ENCODE peak calls at places on chromosomes 16 and 17, in five cellular contexts. N is uterus, S is SK-N-SH, G is left ventricle myocardium inferior, M is right cardiac atrium. T is an unnamed sample. For H3K4me1, the result is how much of the 10 kb centered on the place peaks cover.

GRCh38 chr17:48908853-48909394 is 717 bp downstream of the UBE2Z start:
- DNase-seq in N (peak), S (peak), G (peak), M (peak), T (no peak)

GRCh38 chr16:200388-200787 is 20.1 kb downstream of the HBQ1 start:
- DNase-seq in N (no peak), S (no peak), G (no peak), M (no peak), T (no peak)

GRCh38 chr16:80034948-80035700 is 434.6 kb upstream of the MAF start:
- DNase-seq in N (no peak), S (no peak), G (no peak), M (no peak), T (no peak)

GRCh38 chr17:17713839-17714238 is 32.6 kb downstream of the RAI1 start:
- DNase-seq in N (no peak), S (no peak), G (peak), M (peak), T (no peak)

GRCh38 chr17:48392836-48393235 is 37.2 kb downstream of the SKAP1 start:
- DNase-seq in N (no peak), S (no peak), G (no peak), M (no peak), T (no peak)

GRCh38 chr16:67917852-67918236 is 13.8 kb downstream of the CTRL start:
- DNase-seq in N (no peak), S (no peak), G (no peak), M (no peak), T (no peak)

GRCh38 chr17:6110592-6110991 is 40.4 kb downstream of the WSCD1 start:
- DNase-seq in N (no peak), S (no peak), G (no peak), M (no peak), T (no peak)

GRCh38 chr17:62062313-62062712 is 2.8 kb downstream of the MED13 start:
- DNase-seq in N (no peak), S (no peak), G (no peak), M (no peak), T (no peak)

GRCh38 chr16:80806957-80807356 is 2.6 kb upstream of the CDYL2 start:
- DNase-seq in N (no peak), S (no peak), G (no peak), M (no peak), T (no peak)

GRCh38 chr17:5769936-5770335 is 185.6 kb upstream of the NLRP1 start:
- DNase-seq in N (no peak), S (no peak), G (no peak), M (no peak), T (no peak)

GRCh38 chr16:23952128-23953041 is 116.6 kb downstream of the PRKCB start:
- DNase-seq in N (peak), S (peak), G (no peak), M (peak), T (no peak)

GRCh38 chr17:82028966-82029365 is 2.5 kb upstream of the RAC3 start:
- DNase-seq in N (no peak), S (no peak), G (no peak), M (no peak), T (no peak)

GRCh38 chr17:49439673-49440571 is 25.2 kb upstream of the PHB1 start:
- DNase-seq in N (no peak), S (no peak), G (no peak), M (no peak), T (no peak)

GRCh38 chr16:66735891-66736290 is 15.5 kb downstream of the DYNC1LI2 start:
- DNase-seq in N (no peak), S (no peak), G (no peak), M (no peak), T (no peak)

GRCh38 chr16:85515830-85516397 is 97.2 kb upstream of the GSE1 start:
- DNase-seq in N (no peak), S (peak), G (no peak), M (no peak), T (no peak)

GRCh38 chr17:81958633-81959342 is 2.2 kb downstream of the NOTUM start:
- DNase-seq in N (no peak), S (no peak), G (no peak), M (peak), T (no peak)

GRCh38 chr16:63618896-63619295 is 1503.0 kb downstream of the CDH11 start:
- DNase-seq in N (no peak), S (no peak), G (no peak), M (no peak), T (no peak)

GRCh38 chr17:34892864-34893263 is 68.4 kb downstream of the CCT6B start:
- DNase-seq in N (no peak), S (peak), G (no peak), M (no peak), T (no peak)

GRCh38 chr16:31700200-31700529 is 172.5 kb downstream of the AHSP start:
- DNase-seq in N (no peak), S (peak), G (no peak), M (no peak), T (no peak)

GRCh38 chr16:83116274-83116892 is 489.6 kb downstream of the CDH13 start:
- DNase-seq in N (no peak), S (no peak), G (no peak), M (no peak), T (no peak)

GRCh38 chr16:67022531-67023214 is 6.3 kb upstream of the CBFB start:
- DNase-seq in N (no peak), S (no peak), G (no peak), M (no peak), T (no peak)

GRCh38 chr16:24850289-24850931 is 4.6 kb downstream of the SLC5A11 start:
- DNase-seq in N (no peak), S (no peak), G (no peak), M (no peak), T (no peak)

GRCh38 chr17:5759501-5759925 is 175.2 kb upstream of the NLRP1 start:
- DNase-seq in N (no peak), S (no peak), G (no peak), M (no peak), T (no peak)

GRCh38 chr17:63480826-63481487 is 4.1 kb downstream of the ACE start:
- DNase-seq in N (no peak), S (peak), G (no peak), M (peak), T (no peak)

DNA sequence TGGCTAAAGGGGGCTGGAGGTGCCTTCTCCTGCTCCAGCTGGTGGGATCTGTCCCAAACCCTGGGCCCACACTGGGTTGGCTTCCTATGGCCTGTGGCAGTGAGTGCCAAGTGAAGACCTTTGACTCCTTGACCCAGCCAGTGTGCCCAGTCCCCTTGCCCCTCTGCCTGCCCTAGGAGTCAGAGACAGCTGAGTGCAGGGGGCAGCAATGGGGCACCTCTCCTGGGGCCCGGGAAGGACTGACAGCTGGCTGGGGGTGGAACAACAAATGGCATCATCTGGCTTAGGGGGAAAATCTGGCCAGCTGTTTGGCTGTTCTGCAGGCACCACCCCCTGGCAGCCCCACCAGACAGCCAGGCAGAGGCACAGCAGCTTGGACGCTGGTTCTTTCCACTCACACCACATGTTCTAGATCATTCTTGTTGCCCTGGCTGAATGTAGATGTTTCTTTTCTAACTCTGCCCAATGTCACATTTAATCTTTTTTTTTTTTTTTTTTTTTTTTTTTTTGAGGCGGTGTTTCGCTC is 1.9 kb upstream of the SLC4A1 start:
- DNase-seq in N (no peak), S (peak), G (no peak), M (no peak), T (no peak)
- H3K4me1 ChIP-seq in N (under half), S (under half), G (under half), M (under half), T (under half)

GRCh38 chr17:57366558-57367351 is 110.4 kb downstream of the MSI2 start:
- DNase-seq in N (no peak), S (no peak), G (peak), M (peak), T (no peak)

GRCh38 chr17:57365420-57365819 is 109.1 kb downstream of the MSI2 start:
- DNase-seq in N (peak), S (no peak), G (no peak), M (peak), T (no peak)

GRCh38 chr17:57363998-57364645 is 107.8 kb downstream of the MSI2 start:
- DNase-seq in N (no peak), S (peak), G (no peak), M (no peak), T (no peak)

GRCh38 chr17:57363580-57363979 is 107.3 kb downstream of the MSI2 start:
- DNase-seq in N (no peak), S (no peak), G (no peak), M (no peak), T (no peak)

DNA sequence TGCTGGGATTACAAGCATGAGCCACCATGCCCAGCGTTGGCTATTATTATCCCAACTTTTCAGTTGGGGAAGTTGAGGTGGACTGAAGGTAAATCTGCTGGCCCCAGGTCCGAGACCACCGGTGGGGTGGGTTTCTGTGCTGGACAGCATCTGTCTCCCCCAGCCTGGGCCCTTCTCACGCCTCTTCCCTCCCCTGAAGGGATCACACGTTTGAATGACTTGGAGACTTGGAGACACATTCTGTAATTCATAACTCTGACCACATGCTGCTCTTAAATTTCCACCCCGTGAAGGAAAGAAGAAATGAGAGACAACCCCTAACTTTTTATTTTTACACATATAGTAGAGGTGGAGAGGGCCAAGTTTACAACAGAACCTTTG is 109.8 kb downstream of the MSI2 start:
- DNase-seq in N (no peak), S (no peak), G (no peak), M (no peak), T (no peak)
- H3K4me1 ChIP-seq in N (under half), S (half or more), G (half or more), M (under half), T (under half)

DNA sequence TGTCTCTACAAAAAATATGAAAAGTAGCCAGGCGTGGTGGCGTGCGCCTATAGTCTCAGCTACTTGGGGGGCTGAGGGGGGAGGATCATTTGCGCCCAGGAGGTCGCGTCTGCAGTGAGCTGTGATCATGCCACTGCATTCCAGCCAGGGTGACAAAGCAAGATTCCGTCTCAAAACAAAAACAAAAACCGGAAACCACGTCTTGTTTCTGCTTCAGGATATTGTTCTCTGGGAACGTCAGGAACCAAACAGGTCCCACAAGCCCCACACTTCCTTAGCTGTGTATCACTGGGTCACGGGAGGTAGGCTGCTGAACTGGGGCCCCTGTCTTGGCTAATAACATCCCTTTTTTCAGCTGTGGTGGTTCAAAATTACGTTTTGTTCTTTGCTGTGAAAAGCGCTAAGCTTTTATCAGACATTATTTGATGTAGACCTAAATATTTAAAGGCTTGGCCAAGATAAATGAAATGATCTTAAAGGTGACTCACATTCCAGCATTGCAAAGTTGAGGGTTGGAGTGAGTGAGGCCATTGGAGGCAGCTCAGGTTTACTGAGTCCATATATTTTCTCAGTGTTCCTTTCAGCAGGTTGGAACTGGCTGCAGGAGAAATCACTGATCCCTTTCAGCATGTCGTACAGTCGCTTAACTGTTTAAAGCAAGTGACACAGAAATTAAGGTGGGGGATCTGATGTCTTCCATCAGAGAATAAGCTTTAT is 16.4 kb upstream of the SEC14L1 start:
- DNase-seq in N (no peak), S (no peak), G (peak), M (peak), T (no peak)
- H3K4me1 ChIP-seq in N (under half), S (under half), G (half or more), M (under half), T (under half)

DNA sequence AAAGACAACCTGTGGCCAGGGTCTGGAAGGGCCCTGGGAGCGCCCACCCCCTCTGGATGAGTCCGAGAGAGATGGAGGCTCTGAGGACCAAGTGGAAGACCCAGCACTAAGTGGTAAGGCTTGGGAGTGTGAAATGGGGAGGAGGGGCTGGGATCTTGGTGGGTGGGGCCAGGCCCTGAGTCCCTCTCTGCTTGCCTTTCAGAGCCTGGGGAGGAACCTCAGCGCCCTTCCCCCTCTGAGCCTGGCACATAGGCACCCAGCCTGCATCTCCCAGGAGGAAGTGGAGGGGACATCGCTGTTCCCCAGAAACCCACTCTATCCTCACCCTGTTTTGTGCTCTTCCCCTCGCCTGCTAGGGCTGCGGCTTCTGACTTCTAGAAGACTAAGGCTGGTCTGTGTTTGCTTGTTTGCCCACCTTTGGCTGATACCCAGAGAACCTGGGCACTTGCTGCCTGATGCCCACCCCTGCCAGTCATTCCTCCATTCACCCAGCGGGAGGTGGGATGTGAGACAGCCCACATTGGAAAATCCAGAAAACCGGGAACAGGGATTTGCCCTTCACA is 1.2 kb upstream of the STARD3 start:
- DNase-seq in N (no peak), S (no peak), G (no peak), M (peak), T (no peak)
- H3K4me1 ChIP-seq in N (under half), S (under half), G (half or more), M (under half), T (half or more)

GRCh38 chr16:12093902-12094301 is 117.4 kb downstream of the SNX29 start:
- DNase-seq in N (no peak), S (no peak), G (no peak), M (no peak), T (no peak)
- H3K4me1 ChIP-seq in N (under half), S (under half), G (half or more), M (under half), T (half or more)

DNA sequence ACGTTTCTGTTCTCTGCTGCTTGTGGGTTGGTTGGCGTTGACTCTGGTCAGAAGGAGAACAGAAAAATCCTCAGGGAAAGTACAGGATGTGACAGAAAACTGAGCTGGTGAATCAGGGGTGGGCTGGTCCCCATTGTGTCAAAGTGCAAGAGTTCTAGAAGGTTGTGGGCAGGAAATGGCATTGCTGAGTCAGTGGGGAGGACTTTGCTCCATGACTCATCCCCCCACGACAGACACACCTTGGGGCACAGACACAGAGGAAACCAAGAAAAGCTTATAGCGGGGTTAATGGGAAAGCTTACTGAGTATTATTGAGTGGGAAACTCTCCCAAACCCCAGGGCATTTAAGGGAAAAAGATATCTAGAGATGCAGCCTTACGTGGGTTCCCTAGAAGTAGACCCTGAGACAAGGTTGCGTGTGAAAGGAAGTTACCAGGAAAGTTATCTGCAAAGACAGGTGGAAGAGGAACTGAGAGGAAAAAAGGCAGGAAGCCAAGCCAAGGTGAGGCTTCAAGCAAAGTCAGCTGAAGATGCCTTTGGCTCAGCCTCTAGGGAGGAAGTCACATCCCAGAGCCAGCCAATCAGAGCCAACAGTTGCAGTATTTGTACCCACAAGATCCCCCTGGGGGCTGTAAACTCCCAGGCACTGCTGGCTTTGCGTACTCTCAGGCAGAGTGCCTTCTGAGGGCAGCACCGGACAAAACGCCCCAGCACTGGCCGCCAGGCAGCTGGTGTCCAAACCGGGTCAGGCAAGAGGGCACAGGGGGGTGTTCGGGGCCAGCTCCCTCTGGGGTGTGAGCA is 86.4 kb downstream of the FOXL1 start:
- DNase-seq in N (no peak), S (no peak), G (no peak), M (no peak), T (no peak)
- H3K4me1 ChIP-seq in N (under half), S (under half), G (under half), M (under half), T (under half)

GRCh38 chr16:73545713-73546112 is 497.8 kb upstream of the ZFHX3 start:
- DNase-seq in N (no peak), S (no peak), G (no peak), M (no peak), T (no peak)
- H3K4me1 ChIP-seq in N (under half), S (under half), G (under half), M (under half), T (under half)

GRCh38 chr16:19439483-19439882 is 21.8 kb downstream of the TMC5 start:
- DNase-seq in N (no peak), S (no peak), G (no peak), M (no peak), T (no peak)
- H3K4me1 ChIP-seq in N (under half), S (under half), G (under half), M (under half), T (under half)

GRCh38 chr17:50952889-50953288 is 86.7 kb upstream of the TOB1 start:
- DNase-seq in N (no peak), S (no peak), G (no peak), M (no peak), T (no peak)

GRCh38 chr17:50953831-50954601 is 87.9 kb upstream of the TOB1 start:
- DNase-seq in N (no peak), S (peak), G (peak), M (peak), T (peak)

GRCh38 chr17:50955160-50955559 is 89.0 kb upstream of the TOB1 start:
- DNase-seq in N (no peak), S (no peak), G (no peak), M (no peak), T (peak)

GRCh38 chr17:50954641-50955121 is 88.5 kb upstream of the TOB1 start:
- DNase-seq in N (no peak), S (no peak), G (no peak), M (peak), T (peak)

DNA sequence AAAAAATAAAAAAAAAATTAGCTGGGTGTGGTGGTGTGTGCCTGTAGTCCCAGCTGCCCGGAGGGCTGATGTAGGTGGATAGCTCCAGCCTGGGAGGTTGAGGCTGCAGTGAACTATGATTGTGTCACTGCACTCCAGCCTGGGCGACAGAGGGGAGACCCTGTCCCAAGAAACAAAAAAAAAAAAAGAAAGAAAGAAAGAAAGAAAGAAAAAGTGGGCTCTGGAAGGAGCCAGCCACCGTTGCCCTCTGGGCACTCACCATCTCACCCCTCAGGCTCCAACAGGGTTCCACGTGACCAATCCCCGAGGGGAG is 87.3 kb upstream of the TOB1 start:
- DNase-seq in N (no peak), S (no peak), G (no peak), M (peak), T (no peak)
- H3K4me1 ChIP-seq in N (under half), S (half or more), G (half or more), M (under half), T (half or more)

GRCh38 chr16:10699756-10700155 is 5.0 kb upstream of the TEKT5 start:
- DNase-seq in N (no peak), S (no peak), G (no peak), M (no peak), T (no peak)
- H3K4me1 ChIP-seq in N (under half), S (under half), G (under half), M (under half), T (under half)

T was measured in vagina.